ENCODE peak calls at places on chromosome 7, in six cellular contexts. N is left colon; T is stimulated activated naive B cell treated with anti-CD40 and anti-IgM and Interleukin-4, amounts not matched to agents 10 μg/mL and 1 μg/mL and 100 μg/mL, for 72 hours; I is brain microvascular endothelial cell; K is fibroblast of lung; G is stimulated activated CD8-positive, alpha-beta memory T cell treated with anti-CD3 and anti-CD28 coated beads, Interleukin-2, amount 100 ng/mL, for 1 hour. R is an unnamed sample.

GRCh38 chr7:104956753-104957450 is 57.1 kb upstream of the KMT2E start:
- DNase-seq in N (peak), T (no peak), I (peak), K (peak), G (no peak), R (no peak)

GRCh38 chr7:36652431-36652830 is 71.9 kb downstream of the AOAH start:
- DNase-seq in N (no peak), T (no peak), I (no peak), K (no peak), G (no peak), R (no peak)

GRCh38 chr7:40324889-40325288 is 190.1 kb downstream of the SUGCT start:
- DNase-seq in N (no peak), T (no peak), I (no peak), K (peak), G (no peak), R (no peak)

GRCh38 chr7:21828846-21829245 is 116.9 kb downstream of the CDCA7L start:
- DNase-seq in N (no peak), T (no peak), I (no peak), K (no peak), G (no peak), R (no peak)

GRCh38 chr7:45689011-45689796 is 115.0 kb downstream of the ADCY1 start:
- DNase-seq in N (no peak), T (no peak), I (peak), K (peak), G (no peak), R (no peak)

GRCh38 chr7:154698726-154699291 is 304.1 kb downstream of the PAXIP1 start:
- DNase-seq in N (no peak), T (no peak), I (no peak), K (peak), G (no peak), R (peak)

GRCh38 chr7:27184342-27185012 is 555 bp downstream of the HOXA11 start:
- DNase-seq in N (peak), T (no peak), I (no peak), K (peak), G (no peak), R (no peak)

GRCh38 chr7:128205068-128205467 is 36.0 kb upstream of the LEP start:
- DNase-seq in N (no peak), T (no peak), I (no peak), K (no peak), G (no peak), R (no peak)

GRCh38 chr7:155858521-155859061 is 46.3 kb upstream of the SHH start:
- DNase-seq in N (no peak), T (no peak), I (no peak), K (peak), G (no peak), R (no peak)

GRCh38 chr7:142412551-142413193 is 154.8 kb upstream of the PRSS58 start:
- DNase-seq in N (no peak), T (no peak), I (peak), K (peak), G (no peak), R (peak)

R was measured in K562.